ENCODE peak calls at places on chromosomes 4 and X, in four cellular contexts. T is H9, A is H1, X is IMR-90. O is an unnamed sample.

GRCh38 chr4:185726931-185727330 is 85.1 kb downstream of the SORBS2 start:
- DNase-seq in X (no peak), A (no peak), T (no peak), O (no peak)

GRCh38 chr4:47534772-47535171 is 49.7 kb downstream of the ATP10D start:
- DNase-seq in T (no peak), X (no peak), A (no peak), O (no peak)

GRCh38 chr4:174156239-174156826 is 127.1 kb downstream of the FBXO8 start:
- DNase-seq in X (peak), T (no peak), A (no peak), O (peak)

GRCh38 chr4:130335417-130336194 is 1239.7 kb downstream of the C4orf33 start:
- DNase-seq in A (no peak), X (no peak), T (no peak), O (no peak)

GRCh38 chrX:120857240-120857639 is 18.4 kb downstream of the CT47B1 start:
- DNase-seq in T (peak), X (no peak), A (peak), O (no peak)

GRCh38 chrX:119417376-119417775 is 18.2 kb downstream of the SLC25A43 start:
- DNase-seq in T (no peak), X (no peak), A (no peak), O (no peak)

GRCh38 chr4:158873795-158874359 is 105.1 kb downstream of the FNIP2 start:
- DNase-seq in T (no peak), A (no peak), X (peak), O (peak)

GRCh38 chr4:184544711-184545409 is 70.5 kb upstream of the IRF2 start:
- DNase-seq in A (no peak), X (no peak), T (no peak), O (no peak)

GRCh38 chrX:50971390-50971789 is 60.9 kb downstream of the BMP15 start:
- DNase-seq in A (no peak), X (no peak), T (no peak), O (no peak)

GRCh38 chr4:185109736-185110135 is 33.3 kb upstream of the SLC25A4 start:
- DNase-seq in T (no peak), A (no peak), X (no peak), O (no peak)

GRCh38 chr4:81635747-81636146 is 164.0 kb upstream of the RASGEF1B start:
- DNase-seq in X (no peak), A (no peak), T (no peak), O (no peak)

GRCh38 chr4:43132010-43132582 is 239.6 kb downstream of the GRXCR1 start:
- DNase-seq in A (peak), T (peak), X (peak), O (peak)

GRCh38 chrX:132271330-132271729 is 52.1 kb upstream of the RAP2C start:
- DNase-seq in X (no peak), T (no peak), A (no peak), O (no peak)

GRCh38 chr4:891747-892146 is 40.4 kb downstream of the GAK start:
- DNase-seq in X (no peak), A (peak), T (peak), O (no peak)

GRCh38 chr4:48109413-48110263 is 24.4 kb downstream of the TXK start:
- DNase-seq in A (no peak), T (no peak), X (peak), O (peak)

DNA sequence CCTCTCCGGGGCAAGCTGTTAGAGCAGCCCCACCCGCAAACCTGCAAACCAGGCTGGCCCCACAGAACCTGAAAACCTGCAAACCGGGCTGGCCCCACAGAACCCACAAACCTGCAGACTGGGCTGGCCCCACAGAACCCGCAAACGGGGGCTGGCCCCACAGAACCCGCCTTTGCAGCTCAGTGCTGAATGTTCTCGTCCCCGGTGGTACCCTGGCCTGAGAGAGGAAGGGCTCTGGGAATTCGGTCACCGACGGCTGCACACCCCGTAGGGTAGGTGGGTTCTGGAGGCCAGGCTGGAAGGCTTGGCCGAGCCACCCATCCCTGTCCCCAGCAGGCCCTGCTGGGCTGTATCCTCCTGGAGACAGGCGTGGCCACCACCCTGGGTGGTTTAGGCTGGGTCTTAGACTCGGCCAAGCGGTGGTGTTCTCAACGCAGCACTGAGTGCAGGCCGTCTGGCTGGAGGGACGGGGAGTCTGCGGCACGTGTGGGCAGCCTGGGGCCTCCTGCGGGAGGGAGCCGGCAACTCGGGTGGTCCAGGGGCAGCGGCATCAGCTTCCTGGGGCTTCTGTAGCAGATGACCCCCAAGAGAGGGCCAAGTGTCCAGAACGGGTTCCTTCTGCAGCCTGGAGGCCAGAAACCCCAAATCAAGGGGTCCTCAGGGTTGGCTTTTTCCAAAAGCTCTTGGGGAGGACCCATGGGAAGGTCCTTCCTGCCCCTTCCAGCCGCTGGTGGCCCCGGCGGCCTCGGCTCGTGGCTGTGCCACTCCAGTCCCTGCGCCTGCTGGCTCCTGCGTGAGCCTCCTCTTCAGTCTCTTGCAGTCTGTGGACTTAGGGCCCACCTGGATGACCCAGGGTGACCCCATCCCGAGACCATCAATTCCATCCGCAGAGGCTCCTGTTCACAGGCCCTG is 15.6 kb downstream of the DOK7 start:
- DNase-seq in X (no peak), T (no peak), A (no peak), O (no peak)
- H2BK120ac ChIP-seq in X (no peak), T (no peak), A (no peak), O (no peak)

DNA sequence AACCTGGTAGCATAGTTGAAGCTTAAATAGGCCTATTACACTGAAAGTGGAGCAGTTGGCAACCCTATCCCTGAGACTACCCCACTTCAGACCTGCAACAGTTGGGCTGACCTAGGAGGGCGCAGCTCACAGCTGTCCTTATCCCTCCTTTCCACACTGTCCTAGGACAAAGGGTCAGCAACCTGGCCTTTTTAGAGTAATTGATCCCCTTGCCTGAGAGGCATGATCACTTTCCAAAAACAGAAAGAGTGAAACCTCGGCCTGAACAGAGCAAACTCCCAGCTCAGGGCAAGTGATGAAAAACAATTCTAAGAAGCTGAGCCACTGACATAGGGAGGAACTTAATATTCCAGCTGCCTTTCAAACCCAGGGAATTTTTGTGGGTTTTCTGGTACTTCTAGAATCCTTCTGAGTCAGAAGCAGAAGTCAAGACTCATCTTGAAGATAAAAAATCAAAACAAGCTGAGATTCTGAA is 94.9 kb upstream of the MYOZ2 start:
- DNase-seq in X (peak), A (no peak), T (peak), O (peak)
- H2BK120ac ChIP-seq in X (peak), A (no peak), T (no peak), O (no peak)

GRCh38 chrX:1099146-1099770 is 113.2 kb downstream of the CRLF2 start:
- DNase-seq in A (no peak), T (no peak), X (no peak), O (no peak)
- H2BK120ac ChIP-seq in A (no peak), T (no peak), X (no peak), O (no peak)

GRCh38 chr4:156654410-156654809 is 317.2 kb downstream of the PDGFC start:
- DNase-seq in T (no peak), X (no peak), A (no peak), O (no peak)
- H2BK120ac ChIP-seq in T (no peak), X (no peak), A (no peak), O (no peak)

GRCh38 chrX:150692837-150693781 is at the start of gene MTMR1:
- DNase-seq in A (no peak), X (no peak), T (no peak), O (no peak)
- H2BK120ac ChIP-seq in A (no peak), X (peak), T (no peak), O (peak)

GRCh38 chrX:16433021-16433420 is 216.9 kb upstream of the S100G start:
- DNase-seq in A (no peak), T (no peak), X (no peak), O (no peak)

GRCh38 chrX:16431266-16431665 is 218.7 kb upstream of the S100G start:
- DNase-seq in A (no peak), X (no peak), T (no peak), O (no peak)

GRCh38 chrX:16435399-16435986 is 214.5 kb upstream of the S100G start:
- DNase-seq in X (no peak), T (no peak), A (no peak), O (no peak)

GRCh38 chrX:16436348-16437188 is 213.4 kb upstream of the S100G start:
- DNase-seq in T (peak), A (peak), X (peak), O (peak)
- H2BK120ac ChIP-seq in T (no peak), A (no peak), X (peak), O (no peak)

GRCh38 chr4:39860804-39861203 is 116.9 kb downstream of the PDS5A start:
- DNase-seq in X (no peak), A (no peak), T (no peak), O (no peak)
- H2BK120ac ChIP-seq in X (no peak), A (no peak), T (no peak), O (no peak)

GRCh38 chrX:134803060-134803459 is 144.8 kb upstream of the PLAC1 start:
- DNase-seq in T (no peak), A (no peak), X (no peak), O (no peak)
- H2BK120ac ChIP-seq in T (no peak), A (no peak), X (no peak), O (no peak)

GRCh38 chr4:170111100-170111499 is 21.3 kb upstream of the AADAT start:
- DNase-seq in T (no peak), A (no peak), X (no peak), O (no peak)

GRCh38 chr4:170102426-170102825 is 12.7 kb upstream of the AADAT start:
- DNase-seq in T (no peak), A (no peak), X (no peak), O (no peak)

GRCh38 chr4:170109586-170110289 is 20.0 kb upstream of the AADAT start:
- DNase-seq in X (no peak), T (no peak), A (no peak), O (no peak)

GRCh38 chr4:170110290-170110672 is 20.5 kb upstream of the AADAT start:
- DNase-seq in A (no peak), T (no peak), X (no peak), O (no peak)

GRCh38 chr4:170106899-170107298 is 17.1 kb upstream of the AADAT start:
- DNase-seq in X (no peak), T (no peak), A (no peak), O (no peak)
- H2BK120ac ChIP-seq in X (no peak), T (no peak), A (no peak), O (peak)

O was measured in mesenchymal stem cell.